ENCODE peak calls at places on chromosomes 11 and 22, in nine cellular contexts. One of them, this sample, is unnamed.

GRCh38 chr11:46917109-46918086 is 952 bp downstream of the LRP4 start:
- DNase-seq in GM23338: peak
- DNase-seq in MM.1S: no peak
- DNase-seq in SK-N-SH: peak
- DNase-seq in GM23248: peak
- DNase-seq in PC-3: no peak
- DNase-seq in neural progenitor cell: peak
- DNase-seq in HCT116: no peak
- DNase-seq in hepatocyte: no peak
- DNase-seq in this sample: no peak

GRCh38 chr22:17303840-17304779 is 65.2 kb upstream of the CECR2 start:
- DNase-seq in neural progenitor cell: no peak
- DNase-seq in MM.1S: peak
- DNase-seq in SK-N-SH: no peak
- DNase-seq in GM23338: no peak
- DNase-seq in GM23248: no peak
- DNase-seq in HCT116: no peak
- DNase-seq in hepatocyte: no peak
- DNase-seq in PC-3: no peak
- DNase-seq in this sample: peak

GRCh38 chr11:113176971-113177370 is 137.4 kb upstream of the TTC12 start:
- DNase-seq in hepatocyte: no peak
- DNase-seq in MM.1S: no peak
- DNase-seq in SK-N-SH: no peak
- DNase-seq in GM23248: peak
- DNase-seq in HCT116: no peak
- DNase-seq in neural progenitor cell: no peak
- DNase-seq in GM23338: no peak
- DNase-seq in PC-3: no peak
- DNase-seq in this sample: no peak

GRCh38 chr11:60860943-60861342 is 5.2 kb upstream of the PTGDR2 start:
- DNase-seq in neural progenitor cell: no peak
- DNase-seq in GM23248: no peak
- DNase-seq in SK-N-SH: peak
- DNase-seq in MM.1S: no peak
- DNase-seq in hepatocyte: no peak
- DNase-seq in GM23338: no peak
- DNase-seq in PC-3: no peak
- DNase-seq in HCT116: no peak
- DNase-seq in this sample: no peak

GRCh38 chr11:74870485-74870884 is 78.4 kb downstream of the XRRA1 start:
- DNase-seq in neural progenitor cell: peak
- DNase-seq in PC-3: peak
- DNase-seq in GM23248: peak
- DNase-seq in GM23338: peak
- DNase-seq in HCT116: peak
- DNase-seq in hepatocyte: no peak
- DNase-seq in SK-N-SH: peak
- DNase-seq in MM.1S: peak
- DNase-seq in this sample: peak

GRCh38 chr11:46527586-46527985 is 66.2 kb downstream of the AMBRA1 start:
- DNase-seq in neural progenitor cell: no peak
- DNase-seq in hepatocyte: no peak
- DNase-seq in SK-N-SH: no peak
- DNase-seq in HCT116: no peak
- DNase-seq in PC-3: no peak
- DNase-seq in MM.1S: no peak
- DNase-seq in GM23338: no peak
- DNase-seq in GM23248: no peak
- DNase-seq in this sample: peak

GRCh38 chr11:134742228-134742612 is 330.2 kb upstream of the B3GAT1 start:
- DNase-seq in neural progenitor cell: no peak
- DNase-seq in GM23338: no peak
- DNase-seq in hepatocyte: no peak
- DNase-seq in SK-N-SH: no peak
- DNase-seq in MM.1S: no peak
- DNase-seq in HCT116: no peak
- DNase-seq in PC-3: no peak
- DNase-seq in GM23248: no peak
- DNase-seq in this sample: no peak

GRCh38 chr11:86869531-86869930 is 69.2 kb downstream of the PRSS23 start:
- DNase-seq in neural progenitor cell: no peak
- DNase-seq in GM23338: no peak
- DNase-seq in HCT116: no peak
- DNase-seq in SK-N-SH: no peak
- DNase-seq in hepatocyte: no peak
- DNase-seq in GM23248: peak
- DNase-seq in PC-3: no peak
- DNase-seq in MM.1S: no peak
- DNase-seq in this sample: no peak

GRCh38 chr22:47587861-47588582 is 825.6 kb downstream of the TBC1D22A start:
- DNase-seq in HCT116: no peak
- DNase-seq in PC-3: no peak
- DNase-seq in MM.1S: no peak
- DNase-seq in GM23248: no peak
- DNase-seq in SK-N-SH: no peak
- DNase-seq in hepatocyte: no peak
- DNase-seq in GM23338: no peak
- DNase-seq in neural progenitor cell: no peak
- DNase-seq in this sample: no peak

GRCh38 chr11:61885784-61886580 is 5.4 kb downstream of the FADS3 start:
- DNase-seq in MM.1S: no peak
- DNase-seq in HCT116: no peak
- DNase-seq in SK-N-SH: no peak
- DNase-seq in GM23338: no peak
- DNase-seq in GM23248: no peak
- DNase-seq in hepatocyte: no peak
- DNase-seq in neural progenitor cell: no peak
- DNase-seq in PC-3: no peak
- DNase-seq in this sample: no peak

GRCh38 chr22:19405133-19405532 is 26.4 kb downstream of the HIRA start:
- DNase-seq in MM.1S: no peak
- DNase-seq in GM23248: no peak
- DNase-seq in HCT116: no peak
- DNase-seq in PC-3: no peak
- DNase-seq in SK-N-SH: no peak
- DNase-seq in GM23338: no peak
- DNase-seq in hepatocyte: no peak
- DNase-seq in neural progenitor cell: no peak
- DNase-seq in this sample: no peak

GRCh38 chr11:68536706-68537105 is 76.2 kb downstream of the PPP6R3 start:
- DNase-seq in hepatocyte: no peak
- DNase-seq in GM23338: no peak
- DNase-seq in PC-3: no peak
- DNase-seq in neural progenitor cell: no peak
- DNase-seq in SK-N-SH: no peak
- DNase-seq in GM23248: no peak
- DNase-seq in HCT116: no peak
- DNase-seq in MM.1S: no peak
- DNase-seq in this sample: no peak

GRCh38 chr11:93236741-93237675 is 39.2 kb upstream of the SLC36A4 start:
- DNase-seq in PC-3: peak
- DNase-seq in hepatocyte: peak
- DNase-seq in MM.1S: peak
- DNase-seq in GM23338: peak
- DNase-seq in SK-N-SH: peak
- DNase-seq in GM23248: peak
- DNase-seq in neural progenitor cell: peak
- DNase-seq in HCT116: peak
- DNase-seq in this sample: peak

GRCh38 chr11:5600374-5600851 is 4.0 kb downstream of the TRIM6 start:
- DNase-seq in GM23248: peak
- DNase-seq in MM.1S: peak
- DNase-seq in GM23338: peak
- DNase-seq in PC-3: peak
- DNase-seq in HCT116: peak
- DNase-seq in SK-N-SH: peak
- DNase-seq in neural progenitor cell: peak
- DNase-seq in hepatocyte: peak
- DNase-seq in this sample: peak

GRCh38 chr11:5593146-5593545 is 3.3 kb upstream of the TRIM6 start:
- DNase-seq in SK-N-SH: no peak
- DNase-seq in hepatocyte: no peak
- DNase-seq in PC-3: no peak
- DNase-seq in neural progenitor cell: no peak
- DNase-seq in GM23338: no peak
- DNase-seq in GM23248: no peak
- DNase-seq in MM.1S: no peak
- DNase-seq in HCT116: no peak
- DNase-seq in this sample: no peak

GRCh38 chr11:5592615-5593014 is 3.8 kb upstream of the TRIM6 start:
- DNase-seq in PC-3: no peak
- DNase-seq in neural progenitor cell: no peak
- DNase-seq in MM.1S: no peak
- DNase-seq in SK-N-SH: no peak
- DNase-seq in HCT116: no peak
- DNase-seq in GM23248: no peak
- DNase-seq in hepatocyte: no peak
- DNase-seq in GM23338: no peak
- DNase-seq in this sample: no peak

GRCh38 chr11:5597953-5598352 is 1.5 kb downstream of the TRIM6 start:
- DNase-seq in hepatocyte: no peak
- DNase-seq in PC-3: no peak
- DNase-seq in SK-N-SH: no peak
- DNase-seq in neural progenitor cell: peak
- DNase-seq in HCT116: no peak
- DNase-seq in MM.1S: no peak
- DNase-seq in GM23338: peak
- DNase-seq in GM23248: no peak
- DNase-seq in this sample: no peak

DNA sequence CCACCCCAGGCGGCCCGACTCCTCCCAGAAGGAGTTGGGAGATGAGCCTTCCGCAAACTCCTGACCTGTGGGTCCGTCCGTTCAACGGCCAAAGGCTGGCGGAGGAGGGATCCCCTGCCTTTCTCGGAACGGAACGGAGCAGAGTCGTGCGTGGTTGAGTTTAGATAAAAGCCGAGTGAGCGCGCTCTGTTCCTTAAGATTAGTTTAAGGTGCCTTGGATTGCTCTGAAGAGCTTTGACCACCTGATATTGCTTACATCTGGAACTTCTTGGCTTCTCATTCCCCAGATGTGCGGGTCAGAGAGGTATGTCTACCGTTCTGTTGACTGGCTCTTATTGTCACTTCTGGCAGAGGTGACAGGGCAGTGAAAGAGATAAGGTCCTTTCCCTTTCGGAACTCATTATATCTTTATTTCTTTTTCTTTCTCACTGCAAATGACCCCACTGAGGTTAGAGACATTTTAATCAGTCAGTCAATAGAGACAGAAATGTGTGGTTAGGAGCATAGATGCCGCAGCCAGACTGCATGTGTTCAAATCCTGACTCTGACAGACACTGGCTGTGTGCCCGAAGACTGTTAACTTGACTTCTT is at the start of gene TRIM6:
- DNase-seq in GM23338: peak
- DNase-seq in neural progenitor cell: peak
- DNase-seq in PC-3: peak
- DNase-seq in MM.1S: no peak
- DNase-seq in GM23248: peak
- DNase-seq in hepatocyte: peak
- DNase-seq in SK-N-SH: no peak
- DNase-seq in HCT116: no peak
- DNase-seq in this sample: no peak
- H3K4me3 ChIP-seq in GM23338: peak
- H3K4me3 ChIP-seq in neural progenitor cell: peak
- H3K4me3 ChIP-seq in PC-3: peak
- H3K4me3 ChIP-seq in MM.1S: no peak
- H3K4me3 ChIP-seq in GM23248: peak
- H3K4me3 ChIP-seq in hepatocyte: peak
- H3K4me3 ChIP-seq in SK-N-SH: peak
- H3K4me3 ChIP-seq in HCT116: peak
- H3K4me3 ChIP-seq in this sample: no peak

GRCh38 chr11:108498816-108499408 is 728 bp upstream of the POGLUT3 start:
- DNase-seq in PC-3: no peak
- DNase-seq in MM.1S: no peak
- DNase-seq in neural progenitor cell: no peak
- DNase-seq in SK-N-SH: no peak
- DNase-seq in GM23248: no peak
- DNase-seq in GM23338: peak
- DNase-seq in HCT116: no peak
- DNase-seq in hepatocyte: no peak
- DNase-seq in this sample: no peak
- H3K27ac ChIP-seq in PC-3: peak
- H3K27ac ChIP-seq in MM.1S: no peak
- H3K27ac ChIP-seq in neural progenitor cell: no peak
- H3K27ac ChIP-seq in SK-N-SH: peak
- H3K27ac ChIP-seq in GM23248: peak
- H3K27ac ChIP-seq in GM23338: no peak
- H3K27ac ChIP-seq in HCT116: peak
- H3K27ac ChIP-seq in hepatocyte: peak
- H3K27ac ChIP-seq in this sample: no peak

GRCh38 chr11:70857885-70858284 is 394.5 kb downstream of the SHANK2 start:
- DNase-seq in HCT116: no peak
- DNase-seq in PC-3: no peak
- DNase-seq in MM.1S: no peak
- DNase-seq in hepatocyte: no peak
- DNase-seq in SK-N-SH: no peak
- DNase-seq in GM23338: no peak
- DNase-seq in neural progenitor cell: no peak
- DNase-seq in GM23248: no peak
- DNase-seq in this sample: no peak
- TF ChIP-seq EZH2phosphoT487 in HCT116: no peak
- TF ChIP-seq EZH2phosphoT487 in PC-3: no peak
- TF ChIP-seq EZH2phosphoT487 in MM.1S: no peak
- TF ChIP-seq EZH2phosphoT487 in hepatocyte: no peak
- TF ChIP-seq EZH2phosphoT487 in SK-N-SH: no peak
- TF ChIP-seq EZH2phosphoT487 in GM23338: no peak
- TF ChIP-seq EZH2phosphoT487 in neural progenitor cell: no peak
- TF ChIP-seq EZH2phosphoT487 in GM23248: no peak
- TF ChIP-seq EZH2phosphoT487 in this sample: no peak

GRCh38 chr22:40853961-40854360 is 2.5 kb downstream of the ST13 start:
- DNase-seq in MM.1S: no peak
- DNase-seq in PC-3: no peak
- DNase-seq in SK-N-SH: peak
- DNase-seq in HCT116: no peak
- DNase-seq in GM23248: peak
- DNase-seq in hepatocyte: no peak
- DNase-seq in GM23338: no peak
- DNase-seq in neural progenitor cell: no peak
- DNase-seq in this sample: peak

GRCh38 chr22:40856513-40857308 is at the start of the genes ST13 and XPNPEP3:
- DNase-seq in HCT116: peak
- DNase-seq in neural progenitor cell: peak
- DNase-seq in SK-N-SH: peak
- DNase-seq in GM23338: peak
- DNase-seq in GM23248: peak
- DNase-seq in PC-3: peak
- DNase-seq in MM.1S: peak
- DNase-seq in hepatocyte: peak
- DNase-seq in this sample: peak

GRCh38 chr22:40855104-40855959 is 1.1 kb downstream of the ST13 start:
- DNase-seq in GM23248: peak
- DNase-seq in SK-N-SH: no peak
- DNase-seq in HCT116: no peak
- DNase-seq in neural progenitor cell: peak
- DNase-seq in GM23338: no peak
- DNase-seq in MM.1S: no peak
- DNase-seq in PC-3: no peak
- DNase-seq in hepatocyte: peak
- DNase-seq in this sample: no peak

GRCh38 chr22:40855960-40856512 is 403 bp downstream of the ST13 start:
- DNase-seq in GM23338: peak
- DNase-seq in neural progenitor cell: peak
- DNase-seq in HCT116: no peak
- DNase-seq in GM23248: peak
- DNase-seq in MM.1S: peak
- DNase-seq in hepatocyte: peak
- DNase-seq in SK-N-SH: peak
- DNase-seq in PC-3: no peak
- DNase-seq in this sample: peak

GRCh38 chr22:40853330-40853729 is 3.1 kb downstream of the ST13 start:
- DNase-seq in neural progenitor cell: no peak
- DNase-seq in GM23248: peak
- DNase-seq in HCT116: no peak
- DNase-seq in GM23338: no peak
- DNase-seq in PC-3: no peak
- DNase-seq in hepatocyte: no peak
- DNase-seq in MM.1S: no peak
- DNase-seq in SK-N-SH: no peak
- DNase-seq in this sample: no peak
- H3K4me3 ChIP-seq in neural progenitor cell: no peak
- H3K4me3 ChIP-seq in GM23248: peak
- H3K4me3 ChIP-seq in HCT116: no peak
- H3K4me3 ChIP-seq in GM23338: no peak
- H3K4me3 ChIP-seq in PC-3: peak
- H3K4me3 ChIP-seq in hepatocyte: peak
- H3K4me3 ChIP-seq in MM.1S: no peak
- H3K4me3 ChIP-seq in SK-N-SH: no peak
- H3K4me3 ChIP-seq in this sample: peak